ENCODE peak calls at places on chromosomes 3 and 15, in five cellular contexts. Q is AG08395, W is GF-D8, G is dermis blood vessel endothelial cell, C is frontal cortex. L is an unnamed sample.

GRCh38 chr3:136644200-136644599 is 108.0 kb downstream of the STAG1 start:
- DNase-seq in Q (no peak), W (no peak), G (no peak), C (no peak), L (no peak)

GRCh38 chr3:36993326-36994283 is at the start of gene MLH1:
- DNase-seq in Q (peak; percentile 97), W (no peak), G (peak; percentile 100), C (peak; percentile 57), L (peak; percentile 97)

GRCh38 chr3:30012941-30013543 is 593.4 kb upstream of the TGFBR2 start:
- DNase-seq in Q (peak; percentile 60), W (no peak), G (peak; percentile 90), C (peak; percentile 13), L (peak; percentile 59)

GRCh38 chr15:67082007-67082536 is 16.7 kb downstream of the SMAD3 start:
- DNase-seq in Q (no peak), W (no peak), G (no peak), C (no peak), L (no peak)

GRCh38 chr3:67804089-67804488 is 149.7 kb upstream of the SUCLG2 start:
- DNase-seq in Q (no peak), W (no peak), G (no peak), C (no peak), L (no peak)

GRCh38 chr3:4322635-4323034 is 19.5 kb downstream of the SETMAR start:
- DNase-seq in Q (peak; percentile 43), W (peak; percentile 77), G (no peak), C (no peak), L (peak; percentile 37)

GRCh38 chr3:62882676-62883228 is 7.5 kb upstream of the CADPS start:
- DNase-seq in Q (no peak), W (no peak), G (no peak), C (no peak), L (no peak)

GRCh38 chr15:32717290-32718081 is at the start of gene GREM1:
- DNase-seq in Q (peak; percentile 88), W (no peak), G (no peak), C (peak; percentile 71), L (peak; percentile 92)

GRCh38 chr15:99842071-99842470 is 108.8 kb upstream of the LYSMD4 start:
- DNase-seq in Q (no peak), W (no peak), G (no peak), C (no peak), L (no peak)

GRCh38 chr3:140341213-140341612 is 336.7 kb upstream of the TRIM42 start:
- DNase-seq in Q (no peak), W (no peak), G (no peak), C (no peak), L (no peak)

GRCh38 chr15:65326109-65326508 is 21.6 kb downstream of the RNU5B-1 start:
- DNase-seq in Q (no peak), W (no peak), G (peak; percentile 94), C (peak; percentile 59), L (no peak)

L was measured in AG20443.